ENCODE peak calls at places on chromosomes 2 and 18, in four cellular contexts. O is WERI-Rb-1, Y is kidney tubule cell, P is NCI-H2081. F is an unnamed sample.

GRCh38 chr2:100235581-100235980 is 86.7 kb downstream of the LONRF2 start:
- DNase-seq in O (no peak), Y (no peak), P (no peak), F (no peak)

GRCh38 chr2:101698419-101699190 is 1.1 kb downstream of the MAP4K4 start:
- DNase-seq in O (no peak), Y (peak), P (no peak), F (peak)

GRCh38 chr2:199979841-199980628 is 24.7 kb downstream of the MAIP1 start:
- DNase-seq in O (peak), Y (peak), P (peak), F (peak)

GRCh38 chr18:24265502-24266064 is 126.7 kb downstream of the CABYR start:
- DNase-seq in O (no peak), Y (no peak), P (no peak), F (no peak)

GRCh38 chr2:238216651-238217184 is 13.2 kb upstream of the ILKAP start:
- DNase-seq in O (peak), Y (no peak), P (no peak), F (peak)

GRCh38 chr2:241855888-241856422 is 2.7 kb downstream of the PDCD1 start:
- DNase-seq in O (no peak), Y (no peak), P (no peak), F (no peak)

GRCh38 chr2:88627856-88628568 is 748 bp upstream of the EIF2AK3 start:
- DNase-seq in O (peak), Y (peak), P (no peak), F (peak)

GRCh38 chr2:132804045-132804444 is 134.0 kb upstream of the LYPD1 start:
- DNase-seq in O (no peak), Y (peak), P (no peak), F (no peak)

GRCh38 chr2:61988462-61989366 is 83.2 kb downstream of the COMMD1 start:
- DNase-seq in O (no peak), Y (no peak), P (no peak), F (no peak)

GRCh38 chr2:30372836-30373235 is 74.2 kb upstream of the LCLAT1 start:
- DNase-seq in O (no peak), Y (no peak), P (no peak), F (no peak)

GRCh38 chr2:101566632-101567228 is 91.8 kb upstream of the RFX8 start:
- DNase-seq in O (no peak), Y (no peak), P (no peak), F (no peak)

GRCh38 chr2:155442755-155443372 is 744.4 kb downstream of the KCNJ3 start:
- DNase-seq in O (no peak), Y (peak), P (no peak), F (no peak)

GRCh38 chr18:10010611-10011015 is 96.8 kb downstream of the VAPA start:
- DNase-seq in O (peak), Y (peak), P (no peak), F (peak)

GRCh38 chr2:234490239-234491074 is 6.4 kb downstream of the ARL4C start:
- DNase-seq in O (no peak), Y (no peak), P (no peak), F (no peak)

GRCh38 chr18:74951165-74951760 is 257.7 kb downstream of the PTGR3 start:
- DNase-seq in O (no peak), Y (peak), P (no peak), F (no peak)

GRCh38 chr2:189685540-189686229 is 11.2 kb downstream of the ANKAR start:
- DNase-seq in O (no peak), Y (peak), P (no peak), F (no peak)

GRCh38 chr18:55100817-55101457 is 141.7 kb upstream of the CCDC68 start:
- DNase-seq in O (no peak), Y (peak), P (no peak), F (no peak)

GRCh38 chr2:164189851-164190250 is 431.4 kb downstream of the GRB14 start:
- DNase-seq in O (no peak), Y (no peak), P (no peak), F (no peak)

GRCh38 chr18:5107990-5108389 is 89.1 kb downstream of the AKAIN1 start:
- DNase-seq in O (no peak), Y (peak), P (no peak), F (no peak)

GRCh38 chr2:29042581-29043075 is 31.7 kb downstream of the PCARE start:
- DNase-seq in O (peak), Y (no peak), P (no peak), F (peak)

GRCh38 chr2:179263460-179264237 is 983 bp downstream of the SESTD1 start:
- DNase-seq in O (peak), Y (peak), P (peak), F (peak)

GRCh38 chr2:234468503-234468902 is 28.4 kb downstream of the ARL4C start:
- DNase-seq in O (no peak), Y (no peak), P (no peak), F (no peak)

GRCh38 chr2:42021490-42021889 is 26.3 kb upstream of the PKDCC start:
- DNase-seq in O (peak), Y (no peak), P (no peak), F (peak)

GRCh38 chr2:238121511-238122286 is 16.8 kb upstream of the KLHL30 start:
- DNase-seq in O (no peak), Y (no peak), P (no peak), F (no peak)

GRCh38 chr2:174846941-174847938 is 83.0 kb upstream of the CHRNA1 start:
- DNase-seq in O (no peak), Y (peak), P (no peak), F (peak)

GRCh38 chr2:197993830-197994229 is 189.4 kb downstream of the PLCL1 start:
- DNase-seq in O (no peak), Y (peak), P (no peak), F (no peak)

GRCh38 chr2:55010149-55010591 is 40.1 kb downstream of the RTN4 start:
- DNase-seq in O (peak), Y (peak), P (peak), F (peak)

GRCh38 chr2:160541745-160542144 is 48.1 kb upstream of the RBMS1 start:
- DNase-seq in O (no peak), Y (no peak), P (no peak), F (no peak)

GRCh38 chr2:149901231-149901859 is 313.8 kb upstream of the MMADHC start:
- DNase-seq in O (no peak), Y (no peak), P (no peak), F (no peak)

GRCh38 chr2:119463136-119463535 is 31.5 kb downstream of the TMEM37 start:
- DNase-seq in O (no peak), Y (no peak), P (no peak), F (no peak)

GRCh38 chr2:190678444-190679162 is 29.7 kb downstream of the NAB1 start:
- DNase-seq in O (no peak), Y (no peak), P (no peak), F (no peak)

GRCh38 chr2:176637497-176638166 is 368.4 kb downstream of the MTX2 start:
- DNase-seq in O (peak), Y (peak), P (peak), F (peak)

F was measured in NCI-H82.